ENCODE peak calls at places on chromosomes 13 and 19, in four cellular contexts. K is GM13976, V is H54, E is fibroblast of pulmonary artery. C is an unnamed sample.
A peak's percentile ranks its signal among the peaks of the same experiment; 100 is the strongest.

GRCh38 chr13:111330211-111330610 is 9.8 kb downstream of the TEX29 start:
- DNase-seq in K (peak; percentile 5), V (no peak), E (no peak), C (no peak)

GRCh38 chr19:15418112-15418587 is 638 bp downstream of the AKAP8L start:
- DNase-seq in K (no peak), V (no peak), E (peak; percentile 20), C (peak; percentile 80)

GRCh38 chr19:5999693-6000092 is 21.8 kb upstream of the RANBP3 start:
- DNase-seq in K (no peak), V (no peak), E (no peak), C (no peak)

GRCh38 chr19:9565900-9566705 is 18.2 kb downstream of the ZNF121 start:
- DNase-seq in K (no peak), V (no peak), E (peak; percentile 16), C (no peak)

GRCh38 chr13:113542751-113543424 is 41.7 kb upstream of the TFDP1 start:
- DNase-seq in K (no peak), V (no peak), E (no peak), C (no peak)

GRCh38 chr19:10762656-10763055 is 44.8 kb downstream of the DNM2 start:
- DNase-seq in K (no peak), V (no peak), E (no peak), C (no peak)

GRCh38 chr13:103436057-103436654 is 369.9 kb upstream of the SLC10A2 start:
- DNase-seq in K (no peak), V (no peak), E (no peak), C (no peak)

GRCh38 chr19:18847516-18848463 is 16.0 kb downstream of the UPF1 start:
- DNase-seq in K (no peak), V (no peak), E (peak; percentile 18), C (peak; percentile 88)